ENCODE peak calls at places on chromosomes 5 and 9, in seven cellular contexts. S is AG04450; P is fibroblast of lung; Q is testis; O is uterus; N is psoas muscle; H is CD8-positive, alpha-beta T cell. F is an unnamed sample.

GRCh38 chr9:136274786-136275654 is 28.9 kb downstream of the CCDC187 start:
- DNase-seq in S (no peak), P (no peak), Q (no peak), O (no peak), N (no peak), H (no peak), F (no peak)

GRCh38 chr9:111890254-111890791 is 6.3 kb upstream of the UGCG start:
- DNase-seq in S (no peak), P (no peak), Q (no peak), O (no peak), N (no peak), H (no peak), F (no peak)

GRCh38 chr5:73222173-73222572 is 49.2 kb downstream of the TMEM174 start:
- DNase-seq in S (no peak), P (no peak), Q (no peak), O (no peak), N (no peak), H (no peak), F (no peak)

GRCh38 chr5:78813286-78813685 is 164.7 kb upstream of the LHFPL2 start:
- DNase-seq in S (no peak), P (no peak), Q (no peak), O (no peak), N (no peak), H (no peak), F (no peak)

GRCh38 chr9:87336914-87337333 is 160.7 kb upstream of the DAPK1 start:
- DNase-seq in S (peak; percentile 38), P (peak; percentile 77), Q (peak; percentile 57), O (no peak), N (no peak), H (no peak), F (peak; percentile 20)

GRCh38 chr9:137168907-137169763 is 716 bp downstream of the LRRC26 start:
- DNase-seq in S (no peak), P (peak; percentile 38), Q (peak; percentile 58), O (no peak), N (no peak), H (no peak), F (no peak)

GRCh38 chr9:79632060-79632459 is 60.3 kb downstream of the TLE4 start:
- DNase-seq in S (no peak), P (no peak), Q (no peak), O (no peak), N (no peak), H (no peak), F (no peak)

GRCh38 chr9:121201045-121201737 is 478 bp downstream of the RAB14 start:
- DNase-seq in S (no peak), P (peak; percentile 19), Q (peak; percentile 32), O (no peak), N (peak; percentile 57), H (peak; percentile 38), F (no peak)

GRCh38 chr9:23938908-23939307 is 112.9 kb upstream of the ELAVL2 start:
- DNase-seq in S (no peak), P (no peak), Q (no peak), O (no peak), N (no peak), H (no peak), F (no peak)

GRCh38 chr9:34998266-34998665 is 8.7 kb downstream of the DNAJB5 start:
- DNase-seq in S (no peak), P (no peak), Q (no peak), O (no peak), N (no peak), H (no peak), F (no peak)

GRCh38 chr5:141100243-141100805 is at the start of gene PCDHB3:
- DNase-seq in S (no peak), P (peak; percentile 6), Q (peak; percentile 84), O (no peak), N (peak; percentile 29), H (no peak), F (no peak)

GRCh38 chr9:136088481-136088938 is 6.6 kb downstream of the NACC2 start:
- DNase-seq in S (no peak), P (no peak), Q (no peak), O (no peak), N (peak; percentile 20), H (no peak), F (no peak)

GRCh38 chr5:160802567-160802966 is 49.4 kb downstream of the ATP10B start:
- DNase-seq in S (no peak), P (no peak), Q (peak; percentile 25), O (no peak), N (no peak), H (no peak), F (no peak)

GRCh38 chr5:61678966-61679365 is 346.9 kb downstream of the ZSWIM6 start:
- DNase-seq in S (no peak), P (no peak), Q (no peak), O (no peak), N (no peak), H (no peak), F (no peak)

GRCh38 chr5:93192107-93192506 is 388.9 kb downstream of the NR2F1-AS1 start:
- DNase-seq in S (peak; percentile 78), P (peak; percentile 98), Q (no peak), O (no peak), N (no peak), H (no peak), F (peak; percentile 33)

GRCh38 chr5:95219411-95219810 is 65.5 kb downstream of the MCTP1 start:
- DNase-seq in S (no peak), P (no peak), Q (no peak), O (no peak), N (no peak), H (no peak), F (no peak)

GRCh38 chr9:121278535-121279169 is 10.7 kb downstream of the GSN start:
- DNase-seq in S (peak; percentile 97), P (peak; percentile 99), Q (peak; percentile 81), O (peak; percentile 78), N (peak; percentile 56), H (no peak), F (peak; percentile 70)

GRCh38 chr5:41148448-41148847 is 64.9 kb downstream of the C6 start:
- DNase-seq in S (no peak), P (no peak), Q (no peak), O (peak; percentile 24), N (no peak), H (no peak), F (no peak)

GRCh38 chr5:40441733-40442132 is 238.0 kb upstream of the PTGER4 start:
- DNase-seq in S (no peak), P (no peak), Q (no peak), O (no peak), N (no peak), H (no peak), F (no peak)

GRCh38 chr9:79480639-79481038 is 91.1 kb upstream of the TLE4 start:
- DNase-seq in S (no peak), P (no peak), Q (no peak), O (no peak), N (no peak), H (no peak), F (peak; percentile 92)

GRCh38 chr9:9949368-9949767 is 663.4 kb downstream of the PTPRD start:
- DNase-seq in S (no peak), P (no peak), Q (no peak), O (no peak), N (no peak), H (no peak), F (no peak)

DNA sequence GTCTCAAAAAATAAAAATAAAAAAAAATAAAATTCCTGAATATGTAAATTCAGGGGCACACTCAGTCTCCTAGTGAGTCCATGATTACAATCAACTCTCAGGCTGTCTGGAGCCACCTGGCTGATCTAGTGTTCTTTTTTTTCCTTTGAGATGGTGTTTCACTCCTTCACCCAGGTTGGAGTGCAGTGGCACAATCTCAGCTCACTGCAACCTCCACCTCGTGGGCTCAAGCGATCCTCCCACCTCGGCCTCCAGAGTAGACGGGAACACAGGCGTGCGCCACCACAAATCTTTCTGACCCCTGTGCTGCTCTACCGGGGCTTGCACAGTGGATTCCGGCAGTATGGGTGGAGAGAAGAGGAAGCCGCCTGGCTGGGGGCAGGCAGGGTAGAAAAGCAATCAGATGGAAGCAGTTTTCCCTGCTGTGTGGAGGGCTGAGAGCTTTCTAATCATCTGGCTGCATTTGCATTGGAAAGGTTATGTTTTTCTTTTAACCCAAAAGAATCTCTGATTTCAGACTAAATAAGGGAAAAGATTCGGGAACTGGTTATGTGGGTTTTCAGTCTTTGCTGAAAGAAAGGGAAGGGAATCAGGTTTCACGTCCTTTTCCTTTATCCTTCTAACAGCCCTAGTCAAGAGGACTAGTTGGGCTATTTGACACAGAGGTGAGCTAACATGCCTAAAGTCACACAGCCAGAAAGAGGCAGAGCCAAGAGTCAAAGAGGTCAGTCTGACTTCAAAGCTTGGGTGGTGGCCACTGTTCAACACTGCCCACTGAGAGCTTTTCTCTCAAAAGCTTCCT is 26.3 kb upstream of the CORO2A start:
- DNase-seq in S (no peak), P (peak; percentile 59), Q (no peak), O (no peak), N (no peak), H (no peak), F (no peak)
- H3K27ac ChIP-seq in S (peak overlapping the region; percentile 49), P (no peak overlapping the region), Q (no peak overlapping the region), O (no peak overlapping the region), N (no peak overlapping the region), H (no peak overlapping the region), F (peak overlapping the region; percentile 98)

GRCh38 chr5:127671218-127671617 is 22.3 kb downstream of the CTXN3 start:
- DNase-seq in S (no peak), P (peak; percentile 19), Q (no peak), O (no peak), N (no peak), H (no peak), F (no peak)
- H3K27ac ChIP-seq in S (no peak overlapping the region), P (no peak overlapping the region), Q (no peak overlapping the region), O (no peak overlapping the region), N (no peak overlapping the region), H (no peak overlapping the region), F (no peak overlapping the region)

GRCh38 chr5:886716-887325 is 5.8 kb downstream of the BRD9 start:
- DNase-seq in S (no peak), P (no peak), Q (no peak), O (no peak), N (no peak), H (no peak), F (no peak)

GRCh38 chr5:886051-886450 is 6.5 kb downstream of the BRD9 start:
- DNase-seq in S (no peak), P (no peak), Q (no peak), O (no peak), N (no peak), H (no peak), F (no peak)

GRCh38 chr5:884345-885126 is 8.1 kb downstream of the BRD9 start:
- DNase-seq in S (no peak), P (no peak), Q (no peak), O (no peak), N (no peak), H (no peak), F (no peak)

GRCh38 chr5:885127-885442 is 7.5 kb downstream of the BRD9 start:
- DNase-seq in S (no peak), P (no peak), Q (no peak), O (no peak), N (no peak), H (no peak), F (no peak)

GRCh38 chr5:885529-885928 is 7.1 kb downstream of the BRD9 start:
- DNase-seq in S (no peak), P (no peak), Q (peak; percentile 54), O (no peak), N (no peak), H (no peak), F (no peak)
- H3K27ac ChIP-seq in S (no peak overlapping the region), P (no peak overlapping the region), Q (no peak overlapping the region), O (no peak overlapping the region), N (no peak overlapping the region), H (no peak overlapping the region), F (no peak overlapping the region)

DNA sequence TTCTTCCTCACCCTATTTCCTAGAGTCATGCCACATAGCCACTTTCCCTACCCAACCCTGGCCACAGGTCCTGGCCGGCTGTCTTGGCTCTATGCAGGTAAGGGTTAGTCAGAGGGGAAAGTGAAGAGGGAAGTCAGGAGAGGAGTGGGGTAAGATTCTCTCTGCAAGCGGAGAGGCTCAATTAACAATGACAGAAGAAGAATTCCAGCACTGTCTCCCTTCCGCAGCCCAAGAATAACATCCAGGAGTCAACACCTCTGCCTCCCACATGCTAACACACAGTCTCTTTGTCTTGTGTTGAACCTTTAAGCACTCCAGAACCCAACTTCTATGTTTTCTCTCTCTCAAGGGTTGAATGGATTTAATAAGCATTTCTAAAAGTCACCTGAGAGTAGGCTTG is 235.1 kb upstream of the ANKRD55 start:
- DNase-seq in S (no peak), P (no peak), Q (no peak), O (no peak), N (no peak), H (no peak), F (no peak)
- H3K27ac ChIP-seq in S (no peak overlapping the region), P (no peak overlapping the region), Q (no peak overlapping the region), O (no peak overlapping the region), N (no peak overlapping the region), H (no peak overlapping the region), F (no peak overlapping the region)

F was measured in epithelial cell of prostate.